ENCODE peak calls at places on chromosomes 6 and 20, in nine cellular contexts. Q, W, B, F, I, M, R, K and Z are unnamed samples.
A peak's percentile ranks its signal among the peaks of the same experiment; 100 is the strongest.

GRCh38 chr6:130843575-130844320 is 16.5 kb downstream of the SMLR1 start:
- DNase-seq in Q (peak; percentile 17), W (no peak), B (no peak), F (peak; percentile 56), I (peak; percentile 53), M (peak; percentile 53), R (no peak), K (no peak), Z (no peak)

GRCh38 chr6:158262755-158263154 is 49.5 kb upstream of the TULP4 start:
- DNase-seq in Q (no peak), W (no peak), B (no peak), F (no peak), I (no peak), M (no peak), R (no peak), K (no peak), Z (no peak)

GRCh38 chr6:163793584-163793983 is 379.1 kb downstream of the QKI start:
- DNase-seq in Q (no peak), W (peak; percentile 35), B (no peak), F (peak; percentile 6), I (peak; percentile 35), M (peak; percentile 6), R (no peak), K (no peak), Z (no peak)

GRCh38 chr6:17281100-17281496 is at the start of gene RBM24:
- DNase-seq in Q (peak; percentile 78), W (peak; percentile 76), B (peak; percentile 52), F (peak; percentile 78), I (peak; percentile 78), M (peak; percentile 73), R (peak; percentile 64), K (no peak), Z (peak; percentile 78)

GRCh38 chr20:32706486-32706885 is 32.7 kb upstream of the C20orf203 start:
- DNase-seq in Q (no peak), W (no peak), B (no peak), F (no peak), I (no peak), M (no peak), R (no peak), K (no peak), Z (no peak)

GRCh38 chr6:117547688-117548621 is 54.4 kb downstream of the GOPC start:
- DNase-seq in Q (peak; percentile 80), W (no peak), B (peak; percentile 71), F (peak; percentile 50), I (no peak), M (peak; percentile 56), R (no peak), K (peak; percentile 93), Z (peak; percentile 57)

GRCh38 chr6:11324453-11325023 is 92.1 kb upstream of the NEDD9 start:
- DNase-seq in Q (no peak), W (no peak), B (no peak), F (no peak), I (no peak), M (no peak), R (no peak), K (no peak), Z (no peak)

GRCh38 chr20:51532577-51533191 is 9.8 kb downstream of the NFATC2 start:
- DNase-seq in Q (no peak), W (no peak), B (peak; percentile 50), F (no peak), I (peak; percentile 66), M (peak; percentile 14), R (no peak), K (no peak), Z (no peak)

GRCh38 chr20:21183722-21184121 is 57.8 kb downstream of the KIZ start:
- DNase-seq in Q (no peak), W (no peak), B (no peak), F (no peak), I (peak; percentile 73), M (no peak), R (no peak), K (no peak), Z (no peak)

GRCh38 chr6:138948780-138949179 is 39.3 kb downstream of the REPS1 start:
- DNase-seq in Q (no peak), W (no peak), B (no peak), F (no peak), I (no peak), M (no peak), R (no peak), K (no peak), Z (no peak)

GRCh38 chr20:34654207-34654744 is 22.6 kb downstream of the PIGU start:
- DNase-seq in Q (no peak), W (no peak), B (no peak), F (no peak), I (no peak), M (no peak), R (no peak), K (no peak), Z (no peak)

GRCh38 chr6:129893513-129894098 is 32.5 kb upstream of the TMEM244 start:
- DNase-seq in Q (no peak), W (no peak), B (no peak), F (peak; percentile 60), I (peak; percentile 14), M (peak; percentile 61), R (no peak), K (no peak), Z (no peak)

GRCh38 chr20:63453029-63453523 is 19.4 kb downstream of the KCNQ2 start:
- DNase-seq in Q (peak; percentile 90), W (peak; percentile 57), B (no peak), F (no peak), I (peak; percentile 29), M (peak; percentile 4), R (no peak), K (no peak), Z (no peak)
- TF ChIP-seq CTCF in Q (peak; percentile 44), W (peak; percentile 41), B (no peak), F (no peak), I (peak; percentile 47), M (peak; percentile 22), R (no peak), K (no peak), Z (no peak)

DNA sequence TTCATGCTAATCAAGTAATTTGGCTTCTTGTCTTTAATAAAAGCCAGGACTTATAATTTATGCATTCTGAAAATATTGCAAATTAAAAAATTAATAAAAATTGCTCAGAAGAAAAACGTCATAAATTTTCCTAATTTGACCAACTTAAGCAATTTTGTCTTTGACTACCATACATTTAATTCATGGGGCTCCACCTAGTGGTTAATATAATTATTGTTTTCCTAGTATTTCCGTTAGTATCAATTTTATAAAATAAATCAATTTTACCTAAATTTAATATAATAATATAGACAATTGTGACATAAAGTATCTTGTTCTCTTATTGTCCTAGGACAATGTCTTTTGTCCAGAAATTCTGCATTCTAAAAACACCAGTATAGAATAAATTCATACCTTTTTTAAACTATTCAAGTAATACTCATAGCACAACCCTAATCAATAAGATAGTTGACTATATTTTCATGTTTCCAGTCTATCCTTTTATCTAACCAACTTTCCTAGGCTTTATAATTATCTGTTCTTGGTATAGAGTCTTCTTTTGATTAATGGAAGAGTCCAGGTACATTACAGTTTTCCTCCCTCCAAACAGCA is 319.9 kb downstream of the TRDN start:
- DNase-seq in Q (peak; percentile 0), W (no peak), B (no peak), F (peak; percentile 40), I (peak; percentile 47), M (peak; percentile 40), R (no peak), K (no peak), Z (no peak)
- TF ChIP-seq CTCF in Q (peak; percentile 62), W (peak; percentile 16), B (peak; percentile 61), F (peak; percentile 37), I (no peak), M (peak; percentile 35), R (peak; percentile 81), K (peak; percentile 91), Z (peak; percentile 82)

GRCh38 chr20:15491564-15491963 is 1081.7 kb downstream of the KIF16B start:
- DNase-seq in Q (no peak), W (peak; percentile 4), B (no peak), F (no peak), I (peak; percentile 66), M (no peak), R (no peak), K (no peak), Z (no peak)
- TF ChIP-seq CTCF in Q (peak; percentile 23), W (no peak), B (no peak), F (no peak), I (peak; percentile 85), M (no peak), R (peak; percentile 50), K (peak; percentile 41), Z (no peak)

DNA sequence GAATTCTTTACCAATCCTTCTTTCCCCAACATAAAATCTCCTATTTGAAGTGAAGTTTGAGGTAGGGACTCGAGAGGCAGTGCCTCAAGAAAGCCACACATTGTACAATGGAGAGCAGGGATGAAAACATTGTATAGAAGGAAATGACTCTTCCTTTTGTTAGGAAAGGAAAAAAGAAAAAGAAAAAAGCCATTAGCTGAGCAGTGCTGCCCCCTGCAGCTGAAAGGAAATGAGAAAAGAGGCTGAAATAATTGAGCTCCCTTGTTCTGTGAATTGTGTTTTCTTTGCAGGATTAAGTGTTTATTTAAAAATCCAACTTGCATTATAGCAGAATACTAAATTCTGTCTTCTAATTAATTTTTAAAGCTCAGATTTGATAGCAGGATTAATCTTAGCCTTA is 162.9 kb upstream of the SASH1 start:
- DNase-seq in Q (no peak), W (peak; percentile 24), B (no peak), F (peak; percentile 55), I (peak; percentile 64), M (peak; percentile 44), R (peak; percentile 41), K (no peak), Z (no peak)
- TF ChIP-seq CTCF in Q (peak; percentile 74), W (peak; percentile 27), B (no peak), F (peak; percentile 71), I (peak; percentile 68), M (peak; percentile 73), R (peak; percentile 61), K (peak; percentile 87), Z (peak; percentile 16)

DNA sequence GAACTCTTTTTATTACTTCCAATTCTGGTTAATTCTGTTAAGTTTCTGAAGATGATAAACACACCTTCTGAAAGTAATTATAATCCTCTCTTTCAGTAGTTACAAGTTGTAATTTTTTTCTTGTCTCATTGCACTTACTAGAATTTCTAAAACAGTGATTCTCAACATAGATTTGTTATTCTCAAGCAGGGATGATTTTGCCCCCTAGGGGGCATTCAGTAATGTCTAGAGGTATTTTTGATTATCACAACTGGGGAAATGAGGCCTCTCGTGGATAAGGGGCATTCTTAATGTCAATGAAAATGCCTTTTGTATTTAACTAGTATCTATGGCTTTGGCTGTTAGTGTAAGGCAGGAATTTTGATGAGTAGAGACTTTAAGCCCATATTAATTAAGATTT is 39.4 kb upstream of the MAFB start:
- DNase-seq in Q (no peak), W (no peak), B (no peak), F (no peak), I (peak; percentile 37), M (no peak), R (no peak), K (no peak), Z (no peak)
- TF ChIP-seq CTCF in Q (peak; percentile 34), W (peak; percentile 43), B (no peak), F (peak; percentile 28), I (peak; percentile 68), M (no peak), R (peak; percentile 33), K (peak; percentile 14), Z (no peak)